ENCODE peak calls at places on chromosomes 4 and X, in four cellular contexts. M is PC-3, B is GM23248, A is H9. X is an unnamed sample.

GRCh38 chrX:69616520-69617203 is 749 bp downstream of the EDA start:
- DNase-seq in M (no peak), A (peak; percentile 36), B (peak; percentile 4), X (no peak)

GRCh38 chr4:53595204-53595603 is 3.9 kb upstream of the LNX1 start:
- DNase-seq in M (no peak), B (no peak), A (no peak), X (no peak)

GRCh38 chr4:137363496-137363895 is 168.8 kb downstream of the PCDH18 start:
- DNase-seq in M (no peak), B (no peak), A (no peak), X (no peak)

GRCh38 chr4:3239342-3239741 is 9.6 kb upstream of the MSANTD1 start:
- DNase-seq in M (no peak), B (no peak), A (no peak), X (no peak)

GRCh38 chrX:6226646-6227444 is 1.8 kb downstream of the NLGN4X start:
- DNase-seq in M (no peak), A (peak; percentile 33), B (no peak), X (peak; percentile 41)

GRCh38 chrX:132774312-132774711 is 184.1 kb downstream of the HS6ST2 start:
- DNase-seq in M (peak; percentile 34), A (no peak), B (no peak), X (no peak)

GRCh38 chr4:106369456-106370060 is 980 bp upstream of the GIMD1 start:
- DNase-seq in B (peak; percentile 85), M (peak; percentile 73), A (peak; percentile 38), X (peak; percentile 49)

GRCh38 chrX:29787666-29788065 is 427.7 kb upstream of the MAGEB2 start:
- DNase-seq in M (no peak), B (no peak), A (no peak), X (no peak)

GRCh38 chr4:60579335-60579734 is 620.8 kb upstream of the ADGRL3 start:
- DNase-seq in A (no peak), M (peak; percentile 85), B (no peak), X (no peak)

GRCh38 chr4:78864405-78865024 is 74.7 kb downstream of the PAQR3 start:
- DNase-seq in M (peak; percentile 78), B (peak; percentile 81), A (no peak), X (peak; percentile 30)

GRCh38 chr4:76677571-76678326 is 220.2 kb downstream of the SOWAHB start:
- DNase-seq in B (no peak), A (no peak), M (no peak), X (no peak)

GRCh38 chr4:48315728-48316630 is 25.4 kb upstream of the SLAIN2 start:
- DNase-seq in B (peak; percentile 78), M (peak; percentile 63), A (peak; percentile 36), X (peak; percentile 20)

GRCh38 chr4:30696195-30696594 is 24.0 kb upstream of the PCDH7 start:
- DNase-seq in M (no peak), B (no peak), A (no peak), X (no peak)

GRCh38 chr4:94634266-94634665 is 123.5 kb upstream of the BMPR1B start:
- DNase-seq in B (peak; percentile 67), M (no peak), A (no peak), X (no peak)

GRCh38 chr4:89434364-89434988 is 126.9 kb upstream of the GPRIN3 start:
- DNase-seq in M (peak; percentile 31), B (peak; percentile 70), A (no peak), X (peak; percentile 6)

GRCh38 chrX:115650916-115651315 is 89.9 kb downstream of the PLS3 start:
- DNase-seq in B (peak; percentile 60), M (peak; percentile 52), A (peak; percentile 71), X (peak; percentile 6)

GRCh38 chrX:40108959-40109287 is 11.2 kb upstream of the BCOR start:
- DNase-seq in M (peak; percentile 79), A (peak; percentile 63), B (peak; percentile 85), X (peak; percentile 74)

GRCh38 chr4:3360741-3361140 is 67.9 kb downstream of the RGS12 start:
- DNase-seq in M (no peak), B (no peak), A (no peak), X (no peak)

GRCh38 chr4:17064959-17065358 is 166.5 kb upstream of the LDB2 start:
- DNase-seq in A (no peak), M (no peak), B (peak; percentile 24), X (no peak)

GRCh38 chr4:127843704-127844604 is 36.7 kb upstream of the PLK4 start:
- DNase-seq in B (no peak), A (peak; percentile 53), M (no peak), X (no peak)

GRCh38 chrX:41828821-41829220 is 94.5 kb downstream of the CASK start:
- DNase-seq in B (peak; percentile 4), M (no peak), A (no peak), X (no peak)

GRCh38 chrX:37320541-37321203 is 28.5 kb upstream of the PRRG1 start:
- DNase-seq in B (no peak), M (no peak), A (no peak), X (peak; percentile 4)

GRCh38 chrX:49186125-49187027 is at the start of gene PRICKLE3:
- DNase-seq in M (peak; percentile 79), B (peak; percentile 77), A (peak; percentile 84), X (peak; percentile 84)

GRCh38 chrX:30735839-30736238 is 82.6 kb downstream of the GK start:
- DNase-seq in M (peak; percentile 84), B (peak; percentile 52), A (peak; percentile 53), X (peak; percentile 62)

GRCh38 chr4:83552085-83552484 is 16.2 kb downstream of the GPAT3 start:
- DNase-seq in A (no peak), M (peak; percentile 93), B (peak; percentile 95), X (no peak)
- H2AFZ ChIP-seq in A (no peak overlapping the region), M (no peak overlapping the region), B (peak overlapping the region; percentile 3), X (no peak overlapping the region)

DNA sequence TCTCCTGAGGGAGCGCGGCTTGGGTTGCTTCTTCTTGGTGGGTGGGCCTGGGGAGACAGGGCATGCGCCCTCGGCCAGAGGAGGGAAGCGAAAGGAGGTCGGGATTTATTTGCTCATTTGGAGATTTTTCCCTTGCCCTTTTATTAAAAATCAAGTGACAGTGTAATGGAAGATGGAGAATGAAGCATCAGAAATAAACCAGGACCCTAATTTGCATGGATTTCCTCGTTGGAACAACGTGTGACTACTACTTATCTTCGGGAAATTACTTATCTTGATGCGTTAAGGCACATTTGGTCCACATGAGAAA is 707 bp upstream of the CLOCK start:
- DNase-seq in B (no peak), M (no peak), A (no peak), X (no peak)
- H2AFZ ChIP-seq in B (peak overlapping the region; percentile 88), M (peak overlapping the region; percentile 87), A (no peak overlapping the region), X (peak overlapping the region; percentile 81)

GRCh38 chr4:85094735-85095134 is 128.2 kb upstream of the WDFY3 start:
- DNase-seq in B (no peak), M (no peak), A (no peak), X (no peak)
- H2AFZ ChIP-seq in B (no peak overlapping the region), M (no peak overlapping the region), A (no peak overlapping the region), X (no peak overlapping the region)

DNA sequence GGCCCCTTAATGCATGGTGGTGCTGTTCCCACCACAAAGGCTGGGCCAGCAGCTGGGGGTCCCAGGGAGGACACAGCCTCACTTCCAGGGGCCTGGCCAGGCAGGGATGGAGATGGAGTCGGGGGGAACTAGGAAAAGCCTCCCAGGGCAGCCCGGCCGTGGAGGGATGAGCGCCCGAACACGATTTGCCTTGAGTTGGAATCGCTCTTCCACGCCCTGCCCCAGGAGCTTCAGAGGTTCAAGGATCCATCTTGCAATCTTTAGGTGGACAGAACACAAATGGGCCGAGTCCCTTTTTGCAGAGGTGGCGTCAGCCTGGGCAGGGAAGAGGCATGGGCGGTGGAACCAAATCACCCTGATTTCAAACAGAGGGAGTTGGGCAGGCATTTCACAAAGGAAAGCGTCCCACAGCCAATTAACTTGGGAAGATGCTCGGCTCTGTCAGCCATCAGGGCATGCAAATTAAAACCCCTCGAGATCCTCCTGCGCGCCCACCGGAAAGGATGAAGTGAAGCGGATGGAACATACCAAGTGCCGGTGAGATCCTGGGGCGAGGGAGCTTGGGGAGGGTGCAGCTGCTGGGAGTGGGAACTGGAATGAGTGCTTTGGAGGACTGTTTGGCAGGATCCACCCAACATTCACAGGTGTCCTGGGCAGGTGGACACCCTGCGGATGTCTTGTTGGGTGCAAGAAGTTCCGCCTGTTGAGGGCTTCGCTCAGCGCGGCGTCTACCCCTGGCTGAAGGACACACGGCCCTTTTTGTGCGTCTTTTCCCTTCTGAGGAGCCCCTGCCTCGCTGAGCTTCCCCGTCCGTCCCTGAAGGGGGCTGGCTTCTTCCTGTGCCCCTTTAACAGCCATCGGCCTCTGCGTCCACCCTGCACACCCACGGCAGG is 75.7 kb downstream of the HTRA3 start:
- DNase-seq in M (no peak), A (no peak), B (no peak), X (no peak)
- H2AFZ ChIP-seq in M (no peak overlapping the region), A (no peak overlapping the region), B (no peak overlapping the region), X (no peak overlapping the region)

DNA sequence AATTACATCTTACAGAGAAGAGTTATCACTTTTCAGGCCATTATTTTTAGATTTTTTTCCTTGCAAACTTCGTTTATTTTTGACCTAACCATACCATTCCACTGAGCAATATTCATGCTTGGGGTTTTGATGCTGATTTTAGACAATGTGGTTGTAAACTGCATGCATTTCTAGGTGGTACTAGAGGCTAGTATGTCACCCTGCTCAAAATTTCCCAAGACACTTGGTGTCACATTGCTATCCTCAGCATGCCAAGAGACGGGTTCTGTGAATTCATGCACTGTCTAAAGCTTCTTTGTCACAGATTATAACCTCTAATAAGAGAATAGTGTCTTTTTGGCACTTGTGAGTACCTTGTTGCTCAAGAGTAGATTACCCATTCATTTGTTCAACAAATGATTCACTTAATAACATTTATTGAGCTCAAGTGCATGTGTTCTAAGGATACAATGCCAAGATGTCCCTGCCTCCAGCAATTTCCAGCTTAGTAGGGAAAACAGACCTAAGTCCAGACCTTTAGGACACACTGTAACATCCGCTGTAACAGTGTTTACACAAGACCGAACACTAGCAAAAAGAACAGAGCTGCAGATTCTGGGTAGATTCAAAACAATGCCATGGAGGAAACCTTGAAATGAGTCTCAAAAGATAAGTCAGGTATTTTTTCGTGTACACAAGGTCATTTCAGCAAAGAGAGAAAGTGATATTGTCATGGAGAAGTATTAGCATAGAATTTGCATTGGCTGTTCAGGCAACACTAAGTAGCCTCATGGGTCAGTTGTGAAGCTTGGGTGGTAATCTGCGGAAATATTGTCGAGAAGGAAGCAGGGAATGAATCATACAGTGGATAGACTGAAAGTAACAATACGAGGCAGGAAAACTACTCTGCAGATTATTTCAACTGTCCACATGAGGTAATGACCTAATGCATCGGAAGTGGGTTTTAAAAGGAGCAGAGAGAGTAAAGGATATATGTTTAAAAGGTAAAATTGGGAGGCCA is 515.1 kb upstream of the ZFP42 start:
- DNase-seq in B (peak; percentile 17), M (peak; percentile 82), A (no peak), X (no peak)
- H2AFZ ChIP-seq in B (no peak overlapping the region), M (peak overlapping the region; percentile 68), A (no peak overlapping the region), X (no peak overlapping the region)

GRCh38 chr4:121988950-121989349 is 37.1 kb upstream of the TRPC3 start:
- DNase-seq in A (no peak), M (no peak), B (no peak), X (no peak)
- H2AFZ ChIP-seq in A (no peak overlapping the region), M (no peak overlapping the region), B (no peak overlapping the region), X (no peak overlapping the region)

X was measured in DND-41.